ENCODE peak calls at places on chromosomes 13 and 19, in four cellular contexts. One of them, this sample, is unnamed.

GRCh38 chr19:38729653-38730469 is 14.4 kb downstream of the CAPN12 start:
- DNase-seq in colonic mucosa: peak; percentile 77
- DNase-seq in K562: peak; percentile 77
- DNase-seq in astrocyte: no peak
- DNase-seq in this sample: peak; percentile 61

GRCh38 chr13:61391426-61391825 is 24.2 kb downstream of the PCDH20 start:
- DNase-seq in astrocyte: no peak
- DNase-seq in K562: no peak
- DNase-seq in colonic mucosa: no peak
- DNase-seq in this sample: no peak

GRCh38 chr19:46383846-46384245 is 29.5 kb downstream of the CCDC8 start:
- DNase-seq in astrocyte: no peak
- DNase-seq in colonic mucosa: no peak
- DNase-seq in K562: no peak
- DNase-seq in this sample: no peak

GRCh38 chr19:29626386-29626785 is 20.3 kb downstream of the POP4 start:
- DNase-seq in K562: no peak
- DNase-seq in colonic mucosa: no peak
- DNase-seq in astrocyte: no peak
- DNase-seq in this sample: no peak

GRCh38 chr13:42398542-42398941 is 126.6 kb downstream of the AKAP11 start:
- DNase-seq in astrocyte: no peak
- DNase-seq in colonic mucosa: no peak
- DNase-seq in K562: no peak
- DNase-seq in this sample: no peak

GRCh38 chr13:71312923-71313322 is 554.1 kb downstream of the DACH1 start:
- DNase-seq in astrocyte: no peak
- DNase-seq in colonic mucosa: no peak
- DNase-seq in K562: no peak
- DNase-seq in this sample: no peak

GRCh38 chr19:3203754-3204645 is 18.3 kb downstream of the NCLN start:
- DNase-seq in K562: no peak
- DNase-seq in colonic mucosa: no peak
- DNase-seq in astrocyte: no peak
- DNase-seq in this sample: no peak

GRCh38 chr19:34241513-34242337 is 12.6 kb upstream of the GARRE1 start:
- DNase-seq in colonic mucosa: peak; percentile 65
- DNase-seq in astrocyte: no peak
- DNase-seq in K562: peak; percentile 60
- DNase-seq in this sample: no peak

GRCh38 chr19:5978606-5979552 is 939 bp upstream of the RANBP3 start:
- DNase-seq in colonic mucosa: no peak
- DNase-seq in K562: peak; percentile 39
- DNase-seq in astrocyte: no peak
- DNase-seq in this sample: no peak

GRCh38 chr13:99191900-99192399 is 8.7 kb upstream of the UBAC2 start:
- DNase-seq in astrocyte: no peak
- DNase-seq in colonic mucosa: peak; percentile 78
- DNase-seq in K562: no peak
- DNase-seq in this sample: no peak

GRCh38 chr13:44620057-44620456 is 43.9 kb upstream of the TSC22D1 start:
- DNase-seq in astrocyte: peak; percentile 55
- DNase-seq in colonic mucosa: no peak
- DNase-seq in K562: no peak
- DNase-seq in this sample: no peak

GRCh38 chr13:67966065-67966464 is 735.9 kb upstream of the PCDH9 start:
- DNase-seq in colonic mucosa: no peak
- DNase-seq in astrocyte: peak; percentile 22
- DNase-seq in K562: no peak
- DNase-seq in this sample: no peak

GRCh38 chr13:101115762-101116161 is 300.5 kb downstream of the NALCN start:
- DNase-seq in astrocyte: no peak
- DNase-seq in K562: no peak
- DNase-seq in colonic mucosa: no peak
- DNase-seq in this sample: no peak

GRCh38 chr13:100852146-100852545 is 177.6 kb upstream of the TMTC4 start:
- DNase-seq in K562: no peak
- DNase-seq in astrocyte: no peak
- DNase-seq in colonic mucosa: no peak
- DNase-seq in this sample: no peak

GRCh38 chr19:55678121-55678671 is 3.2 kb downstream of the EPN1 start:
- DNase-seq in colonic mucosa: no peak
- DNase-seq in astrocyte: no peak
- DNase-seq in K562: no peak
- DNase-seq in this sample: no peak

GRCh38 chr19:2334426-2334825 is 5.9 kb downstream of the SPPL2B start:
- DNase-seq in astrocyte: no peak
- DNase-seq in K562: no peak
- DNase-seq in colonic mucosa: no peak
- DNase-seq in this sample: no peak

GRCh38 chr13:40490086-40490723 is 176.2 kb downstream of the FOXO1 start:
- DNase-seq in K562: no peak
- DNase-seq in astrocyte: no peak
- DNase-seq in colonic mucosa: peak; percentile 34
- DNase-seq in this sample: no peak

GRCh38 chr19:13986348-13986904 is 19.7 kb downstream of the RFX1 start:
- DNase-seq in colonic mucosa: peak; percentile 80
- DNase-seq in astrocyte: no peak
- DNase-seq in K562: no peak
- DNase-seq in this sample: no peak

GRCh38 chr13:32553720-32554119 is 15.1 kb upstream of the N4BP2L2 start:
- DNase-seq in K562: no peak
- DNase-seq in colonic mucosa: no peak
- DNase-seq in astrocyte: no peak
- DNase-seq in this sample: no peak

GRCh38 chr13:44013666-44014291 is 134.1 kb downstream of the LACC1 start:
- DNase-seq in colonic mucosa: no peak
- DNase-seq in K562: no peak
- DNase-seq in astrocyte: peak; percentile 79
- DNase-seq in this sample: no peak

GRCh38 chr19:3142938-3143337 is 7.1 kb downstream of the GNA15 start:
- DNase-seq in K562: no peak
- DNase-seq in astrocyte: no peak
- DNase-seq in colonic mucosa: no peak
- DNase-seq in this sample: no peak

GRCh38 chr19:2334986-2335846 is 6.7 kb downstream of the SPPL2B start:
- DNase-seq in K562: no peak
- DNase-seq in colonic mucosa: no peak
- DNase-seq in astrocyte: no peak
- DNase-seq in this sample: no peak

GRCh38 chr19:35116085-35116801 is 620 bp downstream of the FXYD3 start:
- DNase-seq in colonic mucosa: peak; percentile 86
- DNase-seq in K562: peak; percentile 39
- DNase-seq in astrocyte: no peak
- DNase-seq in this sample: no peak

GRCh38 chr19:4115818-4116385 is 8.0 kb downstream of the MAP2K2 start:
- DNase-seq in K562: no peak
- DNase-seq in colonic mucosa: no peak
- DNase-seq in astrocyte: no peak
- DNase-seq in this sample: no peak

GRCh38 chr13:27339299-27339698 is 68.7 kb downstream of the RASL11A start:
- DNase-seq in colonic mucosa: peak; percentile 38
- DNase-seq in K562: peak; percentile 44
- DNase-seq in astrocyte: no peak
- DNase-seq in this sample: no peak

DNA sequence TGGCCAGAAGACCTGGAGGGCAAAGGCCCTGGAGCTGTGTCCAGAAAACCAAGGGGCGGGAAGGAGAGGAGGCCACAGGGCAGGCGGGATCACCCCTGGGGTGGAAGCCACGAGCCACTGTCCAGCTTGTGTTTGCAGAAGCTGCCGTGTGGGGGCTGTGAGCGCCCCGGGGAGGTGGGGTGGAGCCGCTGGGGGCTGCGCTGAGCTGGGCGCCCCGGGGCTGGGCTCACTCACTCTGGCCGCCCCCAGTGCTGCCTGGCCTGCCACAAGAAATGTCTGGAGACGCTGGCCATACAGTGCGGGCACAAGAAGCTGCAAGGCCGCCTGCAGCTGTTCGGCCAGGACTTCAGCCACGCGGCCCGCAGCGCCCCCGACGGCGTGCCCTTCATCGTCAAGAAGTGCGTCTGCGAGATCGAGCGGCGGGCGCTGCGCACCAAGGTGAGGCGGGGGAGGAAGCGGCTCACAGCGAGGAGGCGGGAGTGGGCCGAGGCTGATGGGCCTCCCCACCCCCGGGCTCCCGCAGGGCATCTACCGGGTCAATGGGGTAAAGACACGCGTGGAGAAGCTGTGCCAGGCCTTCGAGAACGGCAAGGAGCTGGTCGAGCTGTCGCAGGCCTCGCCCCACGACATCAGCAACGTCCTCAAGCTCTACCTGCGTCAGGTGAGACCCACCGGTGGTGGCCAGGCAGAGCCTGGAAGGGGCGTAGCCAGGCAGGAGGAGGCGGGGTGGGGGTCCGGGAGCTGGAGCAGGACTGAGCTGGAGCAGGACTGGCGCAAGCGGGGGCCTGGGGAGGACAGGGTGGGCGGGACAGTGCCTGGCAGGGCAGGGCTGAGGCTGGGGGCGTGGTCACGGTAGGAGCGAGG is 13.6 kb downstream of the POLR2E start:
- DNase-seq in astrocyte: no peak
- DNase-seq in K562: no peak
- DNase-seq in colonic mucosa: no peak
- DNase-seq in this sample: no peak
- H3K27ac ChIP-seq in astrocyte: no peak overlapping the region
- H3K27ac ChIP-seq in K562: peak overlapping the region; percentile 52
- H3K27ac ChIP-seq in colonic mucosa: no peak overlapping the region
- H3K27ac ChIP-seq in this sample: no peak overlapping the region

GRCh38 chr13:36857273-36857672 is 38.3 kb downstream of the RFXAP start:
- DNase-seq in astrocyte: no peak
- DNase-seq in K562: no peak
- DNase-seq in colonic mucosa: no peak
- DNase-seq in this sample: no peak
- H3K27ac ChIP-seq in astrocyte: no peak overlapping the region
- H3K27ac ChIP-seq in K562: no peak overlapping the region
- H3K27ac ChIP-seq in colonic mucosa: no peak overlapping the region
- H3K27ac ChIP-seq in this sample: no peak overlapping the region

GRCh38 chr19:16355293-16356043 is 30.8 kb downstream of the KLF2 start:
- DNase-seq in astrocyte: no peak
- DNase-seq in K562: peak; percentile 78
- DNase-seq in colonic mucosa: no peak
- DNase-seq in this sample: no peak

GRCh38 chr19:16347706-16348105 is 23.1 kb downstream of the KLF2 start:
- DNase-seq in K562: no peak
- DNase-seq in astrocyte: no peak
- DNase-seq in colonic mucosa: no peak
- DNase-seq in this sample: no peak

GRCh38 chr19:16351133-16351809 is 26.6 kb downstream of the KLF2 start:
- DNase-seq in colonic mucosa: no peak
- DNase-seq in K562: no peak
- DNase-seq in astrocyte: peak; percentile 42
- DNase-seq in this sample: no peak

GRCh38 chr19:16345457-16345856 is 20.8 kb downstream of the KLF2 start:
- DNase-seq in K562: no peak
- DNase-seq in colonic mucosa: no peak
- DNase-seq in astrocyte: no peak
- DNase-seq in this sample: no peak

GRCh38 chr19:16349551-16350171 is 25.0 kb downstream of the KLF2 start:
- DNase-seq in astrocyte: no peak
- DNase-seq in K562: no peak
- DNase-seq in colonic mucosa: no peak
- DNase-seq in this sample: no peak
- H3K27ac ChIP-seq in astrocyte: no peak overlapping the region
- H3K27ac ChIP-seq in K562: no peak overlapping the region
- H3K27ac ChIP-seq in colonic mucosa: no peak overlapping the region
- H3K27ac ChIP-seq in this sample: no peak overlapping the region

GRCh38 chr13:111095031-111095840 is 19.9 kb upstream of the ARHGEF7 start:
- DNase-seq in colonic mucosa: no peak
- DNase-seq in K562: no peak
- DNase-seq in astrocyte: no peak
- DNase-seq in this sample: no peak

GRCh38 chr13:111093634-111094033 is 21.5 kb upstream of the ARHGEF7 start:
- DNase-seq in astrocyte: no peak
- DNase-seq in colonic mucosa: no peak
- DNase-seq in K562: no peak
- DNase-seq in this sample: no peak

GRCh38 chr13:111092685-111093084 is 22.4 kb upstream of the ARHGEF7 start:
- DNase-seq in colonic mucosa: no peak
- DNase-seq in astrocyte: no peak
- DNase-seq in K562: no peak
- DNase-seq in this sample: no peak

GRCh38 chr13:111093136-111093535 is 22.0 kb upstream of the ARHGEF7 start:
- DNase-seq in colonic mucosa: no peak
- DNase-seq in astrocyte: no peak
- DNase-seq in K562: no peak
- DNase-seq in this sample: no peak

DNA sequence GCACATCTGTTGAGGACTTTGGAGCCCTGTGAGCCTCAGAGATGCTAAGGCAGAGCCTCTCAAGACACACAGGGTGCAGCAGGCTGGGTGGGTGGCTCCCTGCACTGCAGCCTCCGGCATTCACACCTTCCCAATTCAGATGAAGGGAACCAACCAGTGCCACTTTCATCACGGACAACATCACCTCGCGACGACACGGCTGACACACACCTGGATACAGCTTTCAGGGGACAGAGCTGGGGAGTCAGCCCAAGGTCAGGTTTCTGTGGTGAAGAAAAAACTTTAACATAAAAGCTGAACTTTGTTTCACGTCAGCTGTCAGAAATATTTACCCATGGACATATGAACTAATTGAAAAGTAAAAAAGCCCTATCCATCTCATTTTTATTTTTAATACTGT is 24.9 kb upstream of the ARHGEF7 start:
- DNase-seq in K562: no peak
- DNase-seq in colonic mucosa: no peak
- DNase-seq in astrocyte: no peak
- DNase-seq in this sample: no peak
- H3K27ac ChIP-seq in K562: no peak overlapping the region
- H3K27ac ChIP-seq in colonic mucosa: no peak overlapping the region
- H3K27ac ChIP-seq in astrocyte: no peak overlapping the region
- H3K27ac ChIP-seq in this sample: no peak overlapping the region

This sample was measured in Panc1.